ENCODE peak calls at places on chromosomes 12 and 14, in seven cellular contexts. U is PC-3, M is GM23338, J is GM23248, H is SK-N-SH, W is MM.1S, Q is HCT116. A is an unnamed sample.

GRCh38 chr14:20632831-20633771 is 8.4 kb downstream of the OR6S1 start:
- DNase-seq in Q (no peak), J (peak; percentile 83), M (peak; percentile 97), H (peak; percentile 43), U (peak; percentile 91), W (peak; percentile 70), A (peak; percentile 84)

GRCh38 chr12:53345486-53346195 is 9.5 kb upstream of the SP7 start:
- DNase-seq in U (no peak), M (peak; percentile 63), J (peak; percentile 72), Q (no peak), W (no peak), H (peak; percentile 50), A (no peak)

GRCh38 chr12:6788972-6789905 is at the start of gene CD4:
- DNase-seq in Q (no peak), H (no peak), J (no peak), M (peak; percentile 53), W (no peak), U (no peak), A (no peak)

GRCh38 chr14:26984318-26985177 is 386.7 kb upstream of the NOVA1 start:
- DNase-seq in M (peak; percentile 87), H (peak; percentile 11), W (peak; percentile 41), U (peak; percentile 78), Q (peak; percentile 4), J (peak; percentile 72), A (peak; percentile 84)

GRCh38 chr12:113133036-113133435 is 2.5 kb downstream of the RASAL1 start:
- DNase-seq in Q (no peak), J (no peak), H (peak; percentile 34), W (no peak), U (no peak), M (no peak), A (no peak)

GRCh38 chr12:115324949-115325638 is 641.1 kb upstream of the TBX3 start:
- DNase-seq in H (no peak), Q (no peak), J (no peak), W (no peak), U (no peak), M (no peak), A (no peak)

GRCh38 chr12:95653761-95654546 is 102.7 kb upstream of the USP44 start:
- DNase-seq in H (no peak), W (no peak), M (no peak), U (peak; percentile 82), J (peak; percentile 90), Q (peak; percentile 13), A (peak; percentile 49)

GRCh38 chr12:100225491-100225890 is 24.9 kb downstream of the ACTR6 start:
- DNase-seq in Q (no peak), H (no peak), J (no peak), W (no peak), U (peak; percentile 12), M (no peak), A (no peak)

GRCh38 chr12:90261283-90261682 is 552.6 kb upstream of the ATP2B1 start:
- DNase-seq in Q (no peak), J (no peak), U (no peak), H (no peak), M (no peak), W (no peak), A (no peak)

GRCh38 chr14:98103705-98104104 is 1168.3 kb downstream of the BCL11B start:
- DNase-seq in U (no peak), M (no peak), J (no peak), Q (no peak), W (no peak), H (no peak), A (no peak)

GRCh38 chr12:21828111-21828775 is 53.7 kb upstream of the KCNJ8 start:
- DNase-seq in M (no peak), H (no peak), J (peak; percentile 65), U (no peak), W (no peak), Q (no peak), A (no peak)

GRCh38 chr12:6684609-6685008 is 4.6 kb downstream of the ZNF384 start:
- DNase-seq in H (peak; percentile 62), W (peak; percentile 33), Q (peak; percentile 24), J (peak; percentile 59), M (peak; percentile 89), U (peak; percentile 27), A (peak; percentile 44)

GRCh38 chr12:8590842-8591545 is 21.7 kb downstream of the AICDA start:
- DNase-seq in J (no peak), W (no peak), M (peak; percentile 53), U (no peak), Q (no peak), H (no peak), A (peak; percentile 20)

GRCh38 chr12:91502208-91502607 is 319.6 kb upstream of the DCN start:
- DNase-seq in Q (no peak), J (no peak), H (no peak), U (no peak), M (no peak), W (no peak), A (no peak)

GRCh38 chr14:80927385-80927989 is 14.1 kb downstream of the CEP128 start:
- DNase-seq in W (no peak), J (no peak), Q (no peak), M (peak; percentile 46), H (no peak), U (no peak), A (no peak)

GRCh38 chr12:78562358-78563205 is 302.0 kb upstream of the SYT1 start:
- DNase-seq in Q (peak; percentile 37), H (no peak), J (peak; percentile 30), M (peak; percentile 61), U (peak; percentile 44), W (peak; percentile 30), A (no peak)

GRCh38 chr14:71372411-71372838 is 465.2 kb downstream of the PCNX1 start:
- DNase-seq in J (peak; percentile 71), M (no peak), H (no peak), U (peak; percentile 91), Q (no peak), W (no peak), A (peak; percentile 22)

GRCh38 chr14:35932659-35933159 is 106.6 kb downstream of the BRMS1L start:
- DNase-seq in J (no peak), Q (no peak), W (peak; percentile 41), H (no peak), M (no peak), U (peak; percentile 21), A (no peak)

GRCh38 chr12:69163681-69164362 is 75.5 kb upstream of the CPSF6 start:
- DNase-seq in W (no peak), J (no peak), Q (no peak), M (no peak), U (no peak), H (no peak), A (no peak)

DNA sequence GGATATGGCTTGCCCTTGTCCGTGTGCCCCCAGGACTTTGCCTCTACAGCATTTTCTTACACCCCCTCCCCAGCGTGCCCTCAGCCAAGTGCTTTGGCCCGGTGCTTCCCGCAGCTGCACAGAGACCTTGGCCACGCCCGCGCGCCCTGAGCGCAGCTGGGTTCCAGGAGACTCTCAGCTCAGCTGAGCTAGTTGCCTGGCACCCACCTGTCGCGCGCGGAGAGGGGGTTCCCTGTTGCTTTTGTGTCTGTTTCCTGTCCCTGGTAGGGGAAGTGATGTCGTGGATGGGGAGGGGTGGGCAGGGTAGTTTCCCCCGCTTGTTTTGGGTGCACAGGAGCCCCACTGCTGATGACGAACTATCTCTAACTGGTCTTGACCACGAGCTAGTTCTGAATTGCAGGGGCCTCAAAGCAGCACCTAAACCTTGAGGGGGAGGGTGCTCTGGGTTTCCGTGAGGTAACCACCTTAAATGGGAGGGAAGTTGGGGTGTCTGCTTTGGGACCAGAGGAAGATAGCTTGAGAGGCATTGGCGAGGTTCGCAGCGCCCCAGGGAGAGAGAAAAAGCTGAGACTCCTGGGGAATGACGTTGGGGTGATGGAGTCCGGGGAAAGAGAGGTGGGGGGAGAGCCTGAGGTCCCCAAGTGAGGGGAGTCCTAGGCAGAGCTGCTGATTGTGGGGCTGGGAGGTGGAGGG is 1.5 kb downstream of the DIO3 start:
- DNase-seq in J (no peak), Q (no peak), W (no peak), H (peak; percentile 33), M (peak; percentile 9), U (no peak), A (no peak)
- TF ChIP-seq EZH2phosphoT487 in J (no peak), Q (no peak), W (no peak), H (no peak), M (no peak), U (no peak), A (no peak)

GRCh38 chr12:56451147-56451546 is 1.9 kb upstream of the TIMELESS start:
- DNase-seq in H (no peak), U (no peak), W (no peak), Q (no peak), M (no peak), J (no peak), A (no peak)

GRCh38 chr12:56454557-56454956 is at the start of gene MIP:
- DNase-seq in W (no peak), Q (no peak), U (no peak), M (no peak), J (no peak), H (no peak), A (no peak)

GRCh38 chr12:56448860-56449621 is at the start of gene TIMELESS:
- DNase-seq in U (peak; percentile 89), J (peak; percentile 96), H (peak; percentile 95), W (peak; percentile 92), Q (peak; percentile 76), M (peak; percentile 96), A (peak; percentile 95)

GRCh38 chr12:56449622-56449984 is 377 bp upstream of the TIMELESS start:
- DNase-seq in J (no peak), Q (no peak), U (no peak), W (no peak), M (no peak), H (no peak), A (no peak)

DNA sequence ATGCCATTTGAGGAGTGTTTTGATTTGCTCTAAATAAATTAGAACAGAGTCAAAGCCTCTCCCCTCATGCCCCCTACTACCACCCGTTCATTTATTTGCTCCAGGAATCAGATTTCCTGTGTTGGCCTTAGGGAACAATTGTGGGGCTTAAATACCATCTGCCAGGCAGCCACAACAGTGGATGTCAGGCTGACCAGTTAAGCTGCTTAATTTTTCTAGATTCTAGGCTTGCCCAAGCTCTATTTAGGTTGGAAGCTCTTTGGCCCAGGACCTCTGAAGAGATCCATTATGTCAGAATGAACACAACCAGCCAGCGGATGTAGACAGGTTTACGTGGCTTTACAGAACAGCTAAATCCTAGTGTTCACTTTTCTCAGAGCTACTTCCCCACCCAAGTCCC is 1.0 kb upstream of the TIMELESS start:
- DNase-seq in H (peak; percentile 24), M (no peak), Q (no peak), W (no peak), U (no peak), J (no peak), A (no peak)
- H3K4me3 ChIP-seq in H (no peak overlapping the region), M (no peak overlapping the region), Q (no peak overlapping the region), W (no peak overlapping the region), U (no peak overlapping the region), J (no peak overlapping the region), A (no peak overlapping the region)

DNA sequence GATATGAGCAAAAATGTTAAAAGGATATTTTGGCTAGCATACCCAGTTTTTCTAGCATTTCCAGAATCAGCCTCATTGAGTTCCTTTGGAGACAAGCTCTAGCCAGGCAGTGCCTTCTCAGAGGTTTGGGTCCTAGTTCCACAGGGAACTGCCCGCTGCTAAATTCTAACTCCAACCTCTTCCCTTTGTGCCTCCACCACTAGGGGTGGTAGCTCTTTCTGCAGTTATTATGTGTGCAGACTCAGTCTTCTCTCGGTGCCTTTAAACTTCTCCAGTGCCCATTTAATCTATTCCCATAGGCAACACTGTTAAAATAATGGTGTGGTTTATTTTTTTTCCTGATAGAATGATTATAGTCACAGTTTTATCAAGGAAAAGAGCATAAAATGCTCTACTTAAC is 21.5 kb upstream of the SLC25A3 start:
- DNase-seq in J (no peak), M (peak; percentile 67), H (no peak), U (no peak), W (no peak), Q (no peak), A (no peak)
- TF ChIP-seq EZH2phosphoT487 in J (no peak), M (no peak), H (no peak), U (no peak), W (no peak), Q (no peak), A (no peak)

GRCh38 chr12:125685885-125686284 is 620.6 kb downstream of the AACS start:
- DNase-seq in M (no peak), W (no peak), Q (no peak), J (no peak), H (no peak), U (no peak), A (no peak)
- H3K4me3 ChIP-seq in M (no peak overlapping the region), W (no peak overlapping the region), Q (no peak overlapping the region), J (no peak overlapping the region), H (no peak overlapping the region), U (no peak overlapping the region), A (no peak overlapping the region)

A was measured in hepatocyte.